ENCODE peak calls at places on chromosomes 12 and 14, in five cellular contexts. B is natural killer cell, V is putamen, J is fibroblast of mammary gland, O is ELF-1. D is an unnamed sample.

GRCh38 chr14:22505751-22506710 is 83.0 kb downstream of the DAD1 start:
- DNase-seq in B (no peak), V (no peak), J (no peak), O (no peak), D (no peak)

GRCh38 chr14:49250517-49250916 is 335.7 kb downstream of the RPS29 start:
- DNase-seq in B (no peak), V (no peak), J (no peak), O (no peak), D (no peak)

GRCh38 chr14:23362200-23362599 is 2.8 kb downstream of the EFS start:
- DNase-seq in B (no peak), V (peak; percentile 18), J (peak; percentile 33), O (no peak), D (peak; percentile 39)

GRCh38 chr12:48199784-48200198 is 3.3 kb downstream of the OR10AD1 start:
- DNase-seq in B (no peak), V (no peak), J (peak; percentile 31), O (peak; percentile 59), D (no peak)

GRCh38 chr12:4483885-4484823 is 38.5 kb upstream of the FGF6 start:
- DNase-seq in B (no peak), V (no peak), J (no peak), O (no peak), D (no peak)

GRCh38 chr12:57164966-57165365 is 17.5 kb upstream of the LRP1-AS start:
- DNase-seq in B (no peak), V (no peak), J (peak; percentile 58), O (no peak), D (no peak)

GRCh38 chr12:116977465-116978380 is 67.0 kb downstream of the FBXW8 start:
- DNase-seq in B (no peak), V (no peak), J (no peak), O (peak; percentile 64), D (no peak)

GRCh38 chr12:87283111-87283510 is 746.1 kb downstream of the C12orf50 start:
- DNase-seq in B (no peak), V (no peak), J (no peak), O (no peak), D (no peak)

GRCh38 chr14:104359301-104359968 is 220.1 kb upstream of the C14orf180 start:
- DNase-seq in B (no peak), V (no peak), J (no peak), O (no peak), D (no peak)

GRCh38 chr12:26725517-26725916 is 107.5 kb downstream of the ITPR2 start:
- DNase-seq in B (no peak), V (no peak), J (no peak), O (no peak), D (no peak)

GRCh38 chr14:21999400-21999799 is 325.8 kb upstream of the OR4E1 start:
- DNase-seq in B (no peak), V (no peak), J (no peak), O (no peak), D (no peak)

GRCh38 chr14:105092124-105092911 is 27.1 kb upstream of the GPR132 start:
- DNase-seq in B (no peak), V (no peak), J (no peak), O (peak; percentile 50), D (no peak)

GRCh38 chr12:48016373-48017020 is 12.2 kb upstream of the COL2A1 start:
- DNase-seq in B (no peak), V (no peak), J (no peak), O (no peak), D (no peak)

GRCh38 chr12:75889214-75889613 is 142.4 kb downstream of the PHLDA1 start:
- DNase-seq in B (no peak), V (peak; percentile 73), J (no peak), O (peak; percentile 37), D (peak; percentile 82)

GRCh38 chr14:51776102-51776894 is 84.1 kb upstream of the GNG2 start:
- DNase-seq in B (no peak), V (peak; percentile 18), J (peak; percentile 83), O (peak; percentile 93), D (peak; percentile 58)

GRCh38 chr12:113246478-113247122 is 25.3 kb downstream of the TPCN1 start:
- DNase-seq in B (no peak), V (no peak), J (no peak), O (peak; percentile 69), D (no peak)